ENCODE peak calls at places on chromosomes 3 and 15, in nine cellular contexts. V is suprapubic skin, B is iris pigment epithelial cell, P is T-helper 9 cell, D is mammary epithelial cell, J is iPS-NIHi11, F is A549, M is heart left ventricle, N is progenitor cell of endocrine pancreas. H is an unnamed sample.
A peak's percentile ranks its signal among the peaks of the same experiment; 100 is the strongest.

GRCh38 chr3:71784914-71785593 is at the start of gene PROK2:
- DNase-seq in D (no peak), J (peak; percentile 57), V (no peak), F (no peak), M (no peak), P (peak; percentile 9), B (no peak), N (no peak), H (no peak)

GRCh38 chr3:152302521-152303021 is 33.8 kb downstream of the MBNL1 start:
- DNase-seq in F (peak; percentile 29), V (no peak), N (no peak), B (peak; percentile 87), D (peak; percentile 32), P (no peak), J (no peak), M (peak; percentile 67), H (no peak)

GRCh38 chr3:173411288-173412064 is 13.9 kb downstream of the NLGN1 start:
- DNase-seq in V (no peak), J (no peak), B (peak; percentile 56), F (peak; percentile 11), M (no peak), P (no peak), N (no peak), D (peak; percentile 1), H (peak; percentile 62)

GRCh38 chr3:52440671-52441070 is 4.2 kb downstream of the SEMA3G start:
- DNase-seq in N (no peak), D (no peak), M (no peak), P (no peak), J (no peak), F (no peak), B (no peak), V (no peak), H (no peak)

GRCh38 chr3:36911990-36912804 is 32.7 kb downstream of the TRANK1 start:
- DNase-seq in B (peak; percentile 93), N (no peak), F (peak; percentile 33), D (peak; percentile 81), V (no peak), J (no peak), M (no peak), P (no peak), H (peak; percentile 15)

GRCh38 chr15:42182328-42182901 is 25.7 kb downstream of the VPS39 start:
- DNase-seq in F (no peak), B (no peak), N (no peak), P (no peak), J (no peak), D (no peak), M (no peak), V (no peak), H (no peak)

GRCh38 chr3:169812124-169812843 is 386 bp upstream of the LRRIQ4 start:
- DNase-seq in M (peak; percentile 58), D (peak; percentile 41), F (no peak), N (peak; percentile 60), V (no peak), P (peak; percentile 18), B (peak; percentile 82), J (peak; percentile 62), H (peak; percentile 39)

GRCh38 chr15:48507416-48508065 is 138.0 kb downstream of the FBN1 start:
- DNase-seq in V (no peak), F (peak; percentile 56), P (no peak), B (peak; percentile 81), N (no peak), J (peak; percentile 71), D (peak; percentile 37), M (no peak), H (peak; percentile 29)

GRCh38 chr3:127171721-127172120 is 21.2 kb upstream of the PRR23E start:
- DNase-seq in J (no peak), F (no peak), V (no peak), P (no peak), D (no peak), N (no peak), M (no peak), B (no peak), H (no peak)

GRCh38 chr15:89167267-89168176 is 53.9 kb downstream of the RLBP1 start:
- DNase-seq in M (no peak), B (peak; percentile 52), F (peak; percentile 44), P (no peak), V (no peak), J (no peak), N (no peak), D (peak; percentile 90), H (no peak)

GRCh38 chr3:169764164-169764452 is 752 bp downstream of the TERC start:
- DNase-seq in N (no peak), J (no peak), V (no peak), D (no peak), F (no peak), P (no peak), B (peak; percentile 62), M (no peak), H (no peak)

GRCh38 chr3:30689202-30689641 is 82.8 kb downstream of the TGFBR2 start:
- DNase-seq in V (no peak), M (peak; percentile 40), F (peak; percentile 42), B (peak; percentile 57), J (no peak), D (peak; percentile 69), P (no peak), N (no peak), H (no peak)

GRCh38 chr15:91807122-91807521 is 46.4 kb upstream of the SLCO3A1 start:
- DNase-seq in P (no peak), J (no peak), N (no peak), D (no peak), F (no peak), M (no peak), V (no peak), B (no peak), H (no peak)

GRCh38 chr3:141894524-141895176 is 18.2 kb downstream of the ATP1B3 start:
- DNase-seq in J (no peak), P (no peak), D (peak; percentile 81), B (peak; percentile 92), N (no peak), F (peak; percentile 56), V (no peak), M (no peak), H (no peak)

GRCh38 chr3:126342991-126343661 is 14.1 kb downstream of the KLF15 start:
- DNase-seq in N (no peak), D (no peak), V (peak; percentile 74), M (peak; percentile 13), B (no peak), F (no peak), J (peak; percentile 60), P (no peak), H (no peak)

GRCh38 chr3:177824190-177824786 is 627.0 kb upstream of the TBL1XR1 start:
- DNase-seq in V (no peak), B (peak; percentile 93), P (no peak), N (no peak), F (peak; percentile 79), M (peak; percentile 60), J (no peak), D (peak; percentile 73), H (no peak)

GRCh38 chr3:159787794-159788205 is 200.8 kb upstream of the IL12A start:
- DNase-seq in M (no peak), F (peak; percentile 79), V (no peak), P (no peak), N (no peak), J (no peak), D (peak; percentile 79), B (peak; percentile 97), H (no peak)

GRCh38 chr15:81106560-81106959 is 27.5 kb upstream of the CFAP161 start:
- DNase-seq in P (peak; percentile 10), B (peak; percentile 83), N (no peak), F (peak; percentile 64), J (peak; percentile 65), M (peak; percentile 18), D (peak; percentile 67), V (no peak), H (peak; percentile 60)

GRCh38 chr3:134722899-134723484 is 72.1 kb upstream of the EPHB1 start:
- DNase-seq in V (no peak), J (no peak), D (no peak), B (no peak), N (no peak), M (no peak), P (no peak), F (no peak), H (no peak)

GRCh38 chr3:106540743-106541142 is 671.9 kb upstream of the CBLB start:
- DNase-seq in M (no peak), N (no peak), J (no peak), B (no peak), P (no peak), V (no peak), D (no peak), F (no peak), H (no peak)

GRCh38 chr3:50533346-50533745 is 29.9 kb upstream of the CACNA2D2 start:
- DNase-seq in M (no peak), N (no peak), V (no peak), P (no peak), J (peak; percentile 37), F (no peak), D (no peak), B (no peak), H (no peak)

GRCh38 chr3:148309390-148310035 is 388.2 kb upstream of the AGTR1 start:
- DNase-seq in N (no peak), B (peak; percentile 52), F (peak; percentile 29), M (no peak), D (peak; percentile 15), J (peak; percentile 71), V (no peak), P (no peak), H (peak; percentile 17)

GRCh38 chr3:98806583-98806982 is 43.4 kb downstream of the ST3GAL6 start:
- DNase-seq in V (no peak), J (no peak), F (no peak), M (no peak), D (no peak), P (no peak), N (no peak), B (peak; percentile 56), H (no peak)